ENCODE peak calls at places on chromosome 17, in seven cellular contexts. G is astrocyte of the cerebellum, T is cardiac fibroblast, S is H1, J is epithelial cell of esophagus, B is neural progenitor cell, L is WERI-Rb-1. Q is an unnamed sample.

GRCh38 chr17:36001109-36001735 is at the start of gene CCL15:
- DNase-seq in G (no peak), T (no peak), S (no peak), J (no peak), B (no peak), L (no peak), Q (no peak)

GRCh38 chr17:4550534-4551039 is 4.6 kb downstream of the MYBBP1A start:
- DNase-seq in G (no peak), T (no peak), S (no peak), J (no peak), B (no peak), L (no peak), Q (no peak)

GRCh38 chr17:31448467-31449077 is 57.1 kb downstream of the RAB11FIP4 start:
- DNase-seq in G (peak), T (peak), S (no peak), J (no peak), B (no peak), L (no peak), Q (peak)

GRCh38 chr17:75325827-75326586 is 36.8 kb upstream of the SLC25A19 start:
- DNase-seq in G (no peak), T (peak), S (no peak), J (no peak), B (no peak), L (no peak), Q (no peak)

GRCh38 chr17:80995131-80995530 is 3.5 kb downstream of the CHMP6 start:
- DNase-seq in G (no peak), T (no peak), S (no peak), J (no peak), B (no peak), L (no peak), Q (no peak)

GRCh38 chr17:41551370-41551769 is 20.5 kb downstream of the KRT9 start:
- DNase-seq in G (no peak), T (peak), S (no peak), J (peak), B (no peak), L (no peak), Q (no peak)

GRCh38 chr17:57948555-57949420 is 6.4 kb downstream of the CUEDC1 start:
- DNase-seq in G (peak), T (peak), S (no peak), J (peak), B (no peak), L (no peak), Q (peak)

GRCh38 chr17:59845595-59846390 is 47.0 kb downstream of the TUBD1 start:
- DNase-seq in G (peak), T (peak), S (no peak), J (peak), B (no peak), L (peak), Q (peak)

GRCh38 chr17:69961488-69962145 is 113.4 kb upstream of the KCNJ16 start:
- DNase-seq in G (peak), T (no peak), S (peak), J (peak), B (peak), L (no peak), Q (no peak)

GRCh38 chr17:10821062-10821461 is 16.8 kb downstream of the PIRT start:
- DNase-seq in G (no peak), T (no peak), S (no peak), J (no peak), B (no peak), L (peak), Q (no peak)

GRCh38 chr17:77279448-77280303 is 138.9 kb downstream of the SEC14L1 start:
- DNase-seq in G (no peak), T (peak), S (no peak), J (peak), B (peak), L (peak), Q (peak)

GRCh38 chr17:58360664-58361063 is 8.7 kb upstream of the SUPT4H1 start:
- DNase-seq in G (no peak), T (no peak), S (no peak), J (no peak), B (no peak), L (no peak), Q (no peak)

GRCh38 chr17:42553866-42554249 is 1.1 kb downstream of the HSD17B1 start:
- DNase-seq in G (no peak), T (peak), S (no peak), J (peak), B (no peak), L (no peak), Q (no peak)

GRCh38 chr17:57251211-57251787 is 5.0 kb upstream of the MSI2 start:
- DNase-seq in G (no peak), T (no peak), S (no peak), J (no peak), B (no peak), L (no peak), Q (no peak)

GRCh38 chr17:80414803-80415625 is at the start of gene ENDOV:
- DNase-seq in G (peak), T (peak), S (peak), J (peak), B (peak), L (peak), Q (peak)

GRCh38 chr17:63751806-63752205 is 10.2 kb upstream of the STRADA start:
- DNase-seq in G (no peak), T (no peak), S (no peak), J (no peak), B (no peak), L (no peak), Q (no peak)

GRCh38 chr17:31554930-31555329 is 163.5 kb downstream of the RAB11FIP4 start:
- DNase-seq in G (no peak), T (peak), S (no peak), J (no peak), B (no peak), L (no peak), Q (no peak)

GRCh38 chr17:63700528-63701441 is 860 bp upstream of the LIMD2 start:
- DNase-seq in G (peak), T (peak), S (peak), J (no peak), B (peak), L (no peak), Q (peak)

GRCh38 chr17:72749119-72749572 is 343.3 kb downstream of the SLC39A11 start:
- DNase-seq in G (no peak), T (no peak), S (no peak), J (no peak), B (no peak), L (no peak), Q (no peak)

GRCh38 chr17:20153231-20153630 is 144.1 kb downstream of the SPECC1 start:
- DNase-seq in G (no peak), T (no peak), S (no peak), J (no peak), B (no peak), L (no peak), Q (no peak)

GRCh38 chr17:70184770-70185169 is 15.4 kb downstream of the KCNJ2 start:
- DNase-seq in G (no peak), T (peak), S (no peak), J (peak), B (no peak), L (no peak), Q (no peak)

GRCh38 chr17:5069724-5070123 is 8.5 kb upstream of the ZFP3 start:
- DNase-seq in G (no peak), T (no peak), S (no peak), J (peak), B (no peak), L (no peak), Q (no peak)

GRCh38 chr17:68532826-68533225 is 20.6 kb downstream of the PRKAR1A start:
- DNase-seq in G (no peak), T (no peak), S (no peak), J (no peak), B (no peak), L (no peak), Q (no peak)

GRCh38 chr17:56639517-56639916 is 46.0 kb downstream of the NOG start:
- DNase-seq in G (no peak), T (no peak), S (no peak), J (no peak), B (no peak), L (no peak), Q (no peak)

GRCh38 chr17:45060382-45060823 is 714 bp upstream of the NMT1 start:
- DNase-seq in G (no peak), T (no peak), S (no peak), J (no peak), B (no peak), L (no peak), Q (no peak)

GRCh38 chr17:50631195-50631907 is 3.3 kb upstream of the ABCC3 start:
- DNase-seq in G (no peak), T (peak), S (no peak), J (no peak), B (no peak), L (peak), Q (peak)

GRCh38 chr17:73455050-73455687 is 143.4 kb upstream of the CDC42EP4 start:
- DNase-seq in G (no peak), T (no peak), S (no peak), J (no peak), B (no peak), L (no peak), Q (no peak)

GRCh38 chr17:37413875-37414519 is 7.3 kb downstream of the TADA2A start:
- DNase-seq in G (no peak), T (peak), S (no peak), J (peak), B (no peak), L (no peak), Q (no peak)

GRCh38 chr17:1966274-1967086 is 58.7 kb downstream of the RTN4RL1 start:
- DNase-seq in G (no peak), T (no peak), S (no peak), J (no peak), B (no peak), L (no peak), Q (no peak)

GRCh38 chr17:33949100-33949499 is 306.0 kb upstream of the CCL2 start:
- DNase-seq in G (no peak), T (no peak), S (peak), J (no peak), B (peak), L (peak), Q (no peak)

GRCh38 chr17:66549312-66549705 is 246.9 kb downstream of the PRKCA start:
- DNase-seq in G (peak), T (peak), S (no peak), J (no peak), B (no peak), L (no peak), Q (peak)

GRCh38 chr17:13030459-13031305 is 12.9 kb upstream of the ELAC2 start:
- DNase-seq in G (peak), T (peak), S (peak), J (peak), B (peak), L (peak), Q (peak)

GRCh38 chr17:43169561-43170139 is 1.4 kb upstream of the NBR1 start:
- DNase-seq in G (no peak), T (no peak), S (no peak), J (peak), B (peak), L (peak), Q (peak)

GRCh38 chr17:45248132-45248936 is 13.6 kb downstream of the SPATA32 start:
- DNase-seq in G (no peak), T (no peak), S (no peak), J (peak), B (peak), L (peak), Q (no peak)

GRCh38 chr17:78992542-78993212 is 13.0 kb upstream of the LGALS3BP start:
- DNase-seq in G (no peak), T (no peak), S (no peak), J (no peak), B (no peak), L (no peak), Q (peak)

GRCh38 chr17:17885029-17885351 is 48.2 kb upstream of the SREBF1 start:
- DNase-seq in G (no peak), T (no peak), S (no peak), J (no peak), B (peak), L (no peak), Q (no peak)
- H3K4me3 ChIP-seq in G (no peak), T (no peak), S (no peak), J (no peak), B (no peak), L (no peak), Q (no peak)

GRCh38 chr17:82105882-82106696 is 8.1 kb upstream of the FASN start:
- DNase-seq in G (no peak), T (peak), S (peak), J (peak), B (peak), L (peak), Q (peak)
- TF ChIP-seq CTCF in G (peak), T (peak), S (peak), J (peak), B (peak), L (peak), Q (peak)

GRCh38 chr17:61454932-61455753 is 2.9 kb downstream of the TBX4 start:
- DNase-seq in G (no peak), T (no peak), S (peak), J (no peak), B (peak), L (no peak), Q (peak)
- H3K4me3 ChIP-seq in G (no peak), T (no peak), S (no peak), J (no peak), B (peak), L (no peak), Q (no peak)

GRCh38 chr17:49516190-49516589 is 21.1 kb downstream of the NGFR start:
- DNase-seq in G (no peak), T (peak), S (no peak), J (no peak), B (no peak), L (peak), Q (peak)

GRCh38 chr17:49513616-49514373 is 18.7 kb downstream of the NGFR start:
- DNase-seq in G (no peak), T (no peak), S (peak), J (no peak), B (no peak), L (no peak), Q (no peak)

GRCh38 chr17:49514374-49514738 is 19.3 kb downstream of the NGFR start:
- DNase-seq in G (no peak), T (peak), S (peak), J (no peak), B (peak), L (peak), Q (peak)

GRCh38 chr17:49513044-49513395 is 17.9 kb downstream of the NGFR start:
- DNase-seq in G (no peak), T (no peak), S (no peak), J (no peak), B (no peak), L (no peak), Q (no peak)

GRCh38 chr17:49515196-49515770 is 20.2 kb downstream of the NGFR start:
- DNase-seq in G (peak), T (peak), S (peak), J (peak), B (peak), L (peak), Q (peak)
- TF ChIP-seq CTCF in G (peak), T (peak), S (no peak), J (no peak), B (peak), L (peak), Q (peak)

DNA sequence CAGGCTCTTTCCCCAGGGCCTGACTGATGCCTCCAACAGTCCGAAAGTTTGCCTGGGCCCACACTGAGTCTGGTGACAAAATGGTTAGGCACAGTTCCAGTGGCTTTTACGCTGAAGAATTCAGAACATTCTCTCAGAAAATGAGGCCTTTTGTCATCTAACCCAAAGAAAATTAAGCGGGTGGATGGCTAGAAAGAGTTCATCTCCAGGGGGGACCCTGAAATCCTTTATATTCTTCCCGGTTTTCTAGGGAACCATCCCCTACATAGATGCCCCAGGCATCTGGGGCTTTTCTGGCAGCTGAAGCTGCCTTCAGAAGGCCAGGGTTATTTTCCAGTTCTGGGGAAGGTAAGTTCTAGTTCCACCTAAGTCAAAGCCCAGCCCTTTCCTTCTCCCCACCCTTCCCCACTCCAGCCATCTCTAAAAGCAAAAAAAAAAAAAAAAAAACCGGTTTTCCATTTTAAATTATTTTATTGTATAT is 2.2 kb downstream of the RASD1 start:
- DNase-seq in G (no peak), T (peak), S (peak), J (no peak), B (peak), L (no peak), Q (no peak)
- H3K4me3 ChIP-seq in G (no peak), T (no peak), S (no peak), J (no peak), B (peak), L (no peak), Q (no peak)

GRCh38 chr17:3046753-3047152 is 16.7 kb downstream of the OR1D5 start:
- DNase-seq in G (no peak), T (no peak), S (no peak), J (no peak), B (no peak), L (no peak), Q (no peak)

GRCh38 chr17:3039748-3040147 is 23.7 kb downstream of the OR1D5 start:
- DNase-seq in G (no peak), T (no peak), S (no peak), J (no peak), B (no peak), L (no peak), Q (no peak)

GRCh38 chr17:3038941-3039340 is 24.5 kb downstream of the OR1D5 start:
- DNase-seq in G (no peak), T (no peak), S (no peak), J (no peak), B (no peak), L (peak), Q (no peak)

GRCh38 chr17:3040882-3041281 is 22.5 kb downstream of the OR1D5 start:
- DNase-seq in G (no peak), T (no peak), S (no peak), J (no peak), B (no peak), L (no peak), Q (no peak)

DNA sequence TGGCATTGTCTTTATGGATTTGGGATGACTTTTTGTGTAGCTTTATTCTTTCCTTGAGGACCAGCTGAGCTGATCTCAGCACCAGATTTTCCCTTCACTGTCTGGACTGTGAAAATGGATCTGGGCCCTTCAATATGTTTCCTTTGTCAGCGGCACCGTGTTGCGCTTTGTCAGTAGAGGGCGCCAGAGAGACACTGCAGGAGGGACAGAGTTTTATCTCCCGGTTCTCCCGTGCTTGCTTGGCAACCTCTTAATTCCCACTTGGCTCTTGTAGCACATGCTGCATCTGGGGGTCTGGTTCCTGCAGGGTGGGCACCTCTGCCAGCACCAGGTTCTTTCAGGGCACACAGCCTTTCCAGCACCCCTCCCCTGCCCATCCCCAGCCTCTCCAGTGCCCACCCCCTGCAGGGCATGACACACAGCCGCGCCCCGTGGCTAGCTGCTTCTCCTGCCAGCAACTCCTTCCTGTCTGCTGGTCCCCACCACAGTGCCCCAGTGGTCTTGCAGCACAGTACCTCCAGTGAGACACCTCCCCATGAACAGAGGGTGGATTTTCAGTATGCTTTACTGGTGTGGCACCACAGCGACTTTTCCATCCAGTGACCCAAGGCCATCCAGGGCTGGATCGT is 19.6 kb downstream of the OR1D5 start:
- DNase-seq in G (no peak), T (peak), S (peak), J (no peak), B (peak), L (peak), Q (no peak)
- TF ChIP-seq CTCF in G (peak), T (peak), S (peak), J (peak), B (peak), L (peak), Q (peak)

DNA sequence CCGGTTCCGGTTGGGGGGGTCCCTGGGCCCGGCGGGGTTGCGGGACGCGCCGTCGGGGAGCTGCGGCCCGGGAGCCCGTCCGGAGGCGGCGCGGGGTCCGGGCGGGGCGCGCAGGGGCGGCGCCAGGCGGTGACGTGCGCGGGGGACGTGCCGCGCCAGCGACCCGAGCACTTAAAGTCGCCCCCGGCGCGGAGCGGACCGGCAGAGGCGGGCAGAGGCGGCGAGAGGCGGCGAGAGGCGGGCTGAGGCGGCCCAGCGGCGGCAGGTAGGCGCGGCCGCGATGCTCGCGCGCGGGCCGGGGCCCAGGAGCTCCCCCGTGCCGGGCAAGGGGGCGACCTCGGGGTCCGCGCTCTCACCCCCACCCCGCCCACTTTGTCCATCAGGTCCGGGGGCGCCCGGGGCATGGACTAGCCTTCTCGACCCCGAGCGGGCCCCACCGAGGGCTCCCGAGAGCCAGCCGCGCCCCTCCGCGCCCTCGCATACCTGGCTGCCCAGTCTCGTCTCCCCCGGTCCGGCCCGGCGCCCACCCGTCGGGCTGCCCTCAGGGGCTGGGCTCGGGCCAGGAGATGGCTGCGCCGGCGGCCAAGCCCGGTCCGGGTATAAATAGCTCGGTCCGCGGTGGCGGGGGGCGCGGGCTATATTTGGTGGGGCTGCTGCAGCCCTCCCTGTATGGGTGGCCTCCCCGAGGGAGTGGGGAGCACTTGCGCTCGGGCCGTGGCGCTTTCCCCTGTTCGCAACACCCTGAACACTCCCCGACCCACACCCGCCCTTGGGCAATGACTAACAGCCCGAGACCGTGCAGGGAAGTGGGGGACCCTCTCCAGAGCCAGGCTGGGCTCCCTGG is at the start of gene SLC16A3:
- DNase-seq in G (no peak), T (peak), S (peak), J (peak), B (peak), L (no peak), Q (peak)
- H3K4me3 ChIP-seq in G (peak), T (peak), S (peak), J (peak), B (peak), L (no peak), Q (peak)